ENCODE peak calls at places on chromosomes 7 and 10, in eight cellular contexts. C is A549, I is HepG2, V is H1, X is SK-N-SH, D is HCT116, B is GM12878, T is K562. O is an unnamed sample.

GRCh38 chr10:124577651-124578050 is 116.0 kb downstream of the LHPP start:
- DNase-seq in C (no peak), I (no peak), V (no peak), X (no peak), D (no peak), B (no peak), T (no peak), O (no peak)

GRCh38 chr7:27295236-27295635 is 52.6 kb downstream of the EVX1 start:
- DNase-seq in C (no peak), I (no peak), V (no peak), X (no peak), D (no peak), B (no peak), T (no peak), O (no peak)

GRCh38 chr7:140458191-140458590 is 21.1 kb downstream of the MKRN1 start:
- DNase-seq in C (no peak), I (no peak), V (no peak), X (no peak), D (no peak), B (no peak), T (no peak), O (no peak)

GRCh38 chr10:91653214-91653875 is 20.5 kb upstream of the PPP1R3C start:
- DNase-seq in C (no peak), I (no peak), V (no peak), X (no peak), D (peak; percentile 80), B (no peak), T (no peak), O (peak; percentile 13)

GRCh38 chr10:85213493-85213892 is 885.1 kb downstream of the CCSER2 start:
- DNase-seq in C (no peak), I (no peak), V (no peak), X (no peak), D (no peak), B (no peak), T (no peak), O (no peak)

GRCh38 chr10:6177880-6178281 is 24.9 kb upstream of the PFKFB3 start:
- DNase-seq in C (no peak), I (no peak), V (no peak), X (peak; percentile 14), D (no peak), B (no peak), T (no peak), O (no peak)

GRCh38 chr7:105429746-105430612 is 41.3 kb upstream of the SRPK2 start:
- DNase-seq in C (peak; percentile 66), I (peak; percentile 50), V (no peak), X (peak; percentile 55), D (peak; percentile 34), B (no peak), T (peak; percentile 82), O (peak; percentile 83)

GRCh38 chr10:124336186-124336585 is 82.5 kb downstream of the OAT start:
- DNase-seq in C (no peak), I (no peak), V (peak; percentile 16), X (no peak), D (no peak), B (no peak), T (no peak), O (no peak)

GRCh38 chr10:124515244-124515970 is 53.8 kb downstream of the LHPP start:
- DNase-seq in C (no peak), I (no peak), V (no peak), X (no peak), D (no peak), B (no peak), T (no peak), O (no peak)

GRCh38 chr10:117534321-117535044 is 8.1 kb upstream of the EMX2 start:
- DNase-seq in C (no peak), I (peak; percentile 28), V (no peak), X (no peak), D (no peak), B (no peak), T (no peak), O (no peak)

GRCh38 chr7:46244752-46245151 is 323.7 kb upstream of the IGFBP3 start:
- DNase-seq in C (no peak), I (no peak), V (no peak), X (no peak), D (no peak), B (no peak), T (no peak), O (no peak)

GRCh38 chr10:131701131-131701947 is 199.5 kb upstream of the PPP2R2D start:
- DNase-seq in C (no peak), I (no peak), V (no peak), X (peak; percentile 11), D (no peak), B (no peak), T (no peak), O (no peak)

GRCh38 chr10:22655312-22655973 is 58.9 kb downstream of the PIP4K2A start:
- DNase-seq in C (peak; percentile 14), I (no peak), V (no peak), X (no peak), D (no peak), B (no peak), T (no peak), O (no peak)

GRCh38 chr10:13001041-13001886 is at the start of gene CCDC3:
- DNase-seq in C (peak; percentile 14), I (no peak), V (peak; percentile 77), X (peak; percentile 88), D (no peak), B (no peak), T (peak; percentile 3), O (no peak)

GRCh38 chr7:128739990-128740682 is 977 bp downstream of the CALU start:
- DNase-seq in C (no peak), I (no peak), V (no peak), X (no peak), D (no peak), B (no peak), T (no peak), O (peak; percentile 13)

GRCh38 chr7:128741491-128741890 is 2.3 kb downstream of the CALU start:
- DNase-seq in C (no peak), I (no peak), V (no peak), X (no peak), D (no peak), B (no peak), T (no peak), O (no peak)

GRCh38 chr7:128739048-128739962 is at the start of gene CALU:
- DNase-seq in C (peak; percentile 99), I (peak; percentile 91), V (peak; percentile 94), X (peak; percentile 100), D (peak; percentile 86), B (peak; percentile 78), T (peak; percentile 100), O (peak; percentile 98)

GRCh38 chr7:128742206-128742605 is 3.0 kb downstream of the CALU start:
- DNase-seq in C (no peak), I (no peak), V (no peak), X (no peak), D (no peak), B (no peak), T (no peak), O (no peak)

GRCh38 chr7:128740996-128741395 is 1.8 kb downstream of the CALU start:
- DNase-seq in C (no peak), I (no peak), V (no peak), X (no peak), D (no peak), B (no peak), T (peak; percentile 44), O (peak; percentile 96)
- H3K4me1 ChIP-seq in C (peaks cover 46% of the 10 kb centered on the region), I (peaks cover 65% of the 10 kb centered on the region), V (no peaks in the 10 kb centered on the region), X (peaks cover 28% of the 10 kb centered on the region), D (peaks cover 38% of the 10 kb centered on the region), B (peaks cover 5% of the 10 kb centered on the region), T (peaks cover 51% of the 10 kb centered on the region), O (peaks cover 33% of the 10 kb centered on the region)

GRCh38 chr7:17598305-17598704 is 299.9 kb downstream of the AHR start:
- DNase-seq in C (no peak), I (no peak), V (no peak), X (no peak), D (no peak), B (no peak), T (no peak), O (no peak)

GRCh38 chr7:17598846-17599245 is 300.4 kb downstream of the AHR start:
- DNase-seq in C (no peak), I (no peak), V (no peak), X (no peak), D (no peak), B (no peak), T (no peak), O (no peak)

GRCh38 chr7:17601921-17602320 is 303.5 kb downstream of the AHR start:
- DNase-seq in C (no peak), I (no peak), V (no peak), X (no peak), D (no peak), B (no peak), T (no peak), O (no peak)

DNA sequence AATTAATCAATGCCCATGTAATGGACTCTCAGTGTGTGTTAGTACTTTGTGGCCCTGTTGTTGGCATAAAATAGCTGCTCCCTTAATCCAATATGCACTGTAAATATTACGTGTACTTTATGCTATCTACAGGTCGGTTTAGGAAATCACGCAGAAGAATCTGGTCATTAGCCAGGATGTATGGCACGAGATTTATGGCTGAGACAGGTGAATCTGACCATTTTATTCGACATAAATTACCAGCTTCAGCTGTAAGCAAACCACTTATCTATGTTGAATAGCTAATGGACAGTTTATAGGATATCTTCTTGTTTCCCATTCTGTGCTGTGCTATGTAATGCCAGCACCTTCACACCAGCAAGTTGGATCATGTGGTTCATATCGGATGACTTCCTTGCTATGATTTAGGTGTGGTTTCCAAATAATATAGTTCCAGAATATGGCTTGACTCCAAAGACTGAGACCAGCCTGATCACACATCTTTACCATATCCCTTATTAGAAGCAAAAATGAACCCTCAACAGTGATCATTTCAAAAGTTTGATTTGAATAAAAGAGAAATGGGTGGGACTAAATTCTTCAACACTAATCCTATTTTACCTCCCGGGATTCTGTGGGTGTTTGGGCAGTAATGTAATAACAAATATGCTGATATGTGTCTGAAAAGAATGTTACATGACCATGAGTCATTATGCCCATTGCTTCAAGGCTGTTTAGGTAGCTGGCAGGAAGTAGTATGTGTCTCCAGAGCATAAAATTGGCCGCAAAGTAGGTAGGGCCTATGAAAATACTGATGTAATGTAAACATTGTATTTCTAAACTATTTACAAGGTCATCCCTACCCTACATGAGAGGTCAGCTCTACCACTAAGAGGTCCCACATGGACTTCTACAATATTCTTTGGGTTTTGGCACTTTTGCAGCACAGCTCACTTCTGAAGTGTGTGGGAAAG is 301.6 kb downstream of the AHR start:
- DNase-seq in C (peak; percentile 49), I (peak; percentile 45), V (no peak), X (no peak), D (no peak), B (no peak), T (no peak), O (peak; percentile 80)
- TF ChIP-seq MAX in C (peak; percentile 50), I (no peak), V (no peak), X (no peak), D (no peak), B (no peak), T (no peak), O (no peak)

DNA sequence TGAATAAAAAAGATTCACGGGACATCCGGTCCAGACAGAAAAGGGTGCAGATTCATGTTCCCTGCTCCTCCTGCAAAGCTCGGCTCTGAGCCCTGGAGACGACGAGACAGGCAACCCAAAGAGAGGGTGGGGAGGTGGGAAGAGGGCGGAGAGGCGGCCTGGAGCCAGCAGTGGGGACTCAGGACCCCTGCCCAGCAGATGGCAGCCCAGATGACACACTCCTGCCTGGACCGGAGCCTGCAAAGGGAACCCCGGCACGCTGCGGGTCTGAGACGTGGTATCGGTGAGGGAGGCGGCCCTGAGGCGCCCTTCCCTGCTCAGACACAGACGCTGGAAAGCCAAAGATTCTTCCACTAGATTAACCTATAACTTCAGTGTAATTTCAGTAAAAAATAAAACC is 250.8 kb downstream of the ELFN1 start:
- DNase-seq in C (no peak), I (no peak), V (no peak), X (no peak), D (no peak), B (no peak), T (no peak), O (no peak)
- H3K4me1 ChIP-seq in C (no peaks in the 10 kb centered on the region), I (peaks cover 12% of the 10 kb centered on the region), V (no peaks in the 10 kb centered on the region), X (peaks cover 44% of the 10 kb centered on the region), D (no peaks in the 10 kb centered on the region), B (peaks cover 17% of the 10 kb centered on the region), T (peaks cover 7% of the 10 kb centered on the region), O (no peaks in the 10 kb centered on the region)

GRCh38 chr10:110358869-110359629 is 54.3 kb upstream of the SMNDC1 start:
- DNase-seq in C (no peak), I (no peak), V (no peak), X (no peak), D (peak; percentile 38), B (no peak), T (no peak), O (no peak)
- TF ChIP-seq MAX in C (no peak), I (no peak), V (peak; percentile 52), X (peak; percentile 25), D (no peak), B (no peak), T (no peak), O (no peak)

O was measured in endothelial cell of umbilical vein.